ENCODE peak calls at places on chromosomes 11 and 22, in four cellular contexts. U, Y, T and L are unnamed samples.

GRCh38 chr11:111585371-111585770 is 16.9 kb upstream of the SIK2 start:
- DNase-seq in U (no peak), Y (no peak), T (no peak), L (no peak)

GRCh38 chr11:118606157-118606843 is 1.1 kb upstream of the PHLDB1 start:
- DNase-seq in U (no peak), Y (no peak), T (no peak), L (peak; percentile 75)

GRCh38 chr11:99513368-99513767 is 492.6 kb downstream of the CNTN5 start:
- DNase-seq in U (no peak), Y (no peak), T (no peak), L (no peak)

GRCh38 chr11:36362902-36363301 is 66.8 kb downstream of the PRR5L start:
- DNase-seq in U (no peak), Y (no peak), T (no peak), L (no peak)

GRCh38 chr11:123645576-123645975 is 8.8 kb downstream of the SCN3B start:
- DNase-seq in U (no peak), Y (no peak), T (no peak), L (no peak)

GRCh38 chr11:35927730-35928129 is 16.1 kb upstream of the LDLRAD3 start:
- DNase-seq in U (peak; percentile 21), Y (peak; percentile 87), T (peak; percentile 87), L (peak; percentile 71)

GRCh38 chr22:41746563-41747400 is 47.5 kb downstream of the MEI1 start:
- DNase-seq in U (peak; percentile 79), Y (peak; percentile 82), T (peak; percentile 59), L (peak; percentile 72)

GRCh38 chr22:30279389-30279788 is 9.9 kb downstream of the CASTOR1 start:
- DNase-seq in U (no peak), Y (no peak), T (peak; percentile 65), L (no peak)

GRCh38 chr11:111540114-111540920 is at the start of gene LAYN:
- DNase-seq in U (peak; percentile 22), Y (no peak), T (peak; percentile 56), L (no peak)

GRCh38 chr11:121478895-121479281 is 26.1 kb upstream of the SORL1-AS1 start:
- DNase-seq in U (no peak), Y (no peak), T (no peak), L (no peak)

GRCh38 chr22:32535531-32536190 is 61.0 kb downstream of the FBXO7 start:
- DNase-seq in U (no peak), Y (no peak), T (no peak), L (no peak)

GRCh38 chr22:40256501-40256900 is 78.8 kb downstream of the TNRC6B start:
- DNase-seq in U (no peak), Y (no peak), T (no peak), L (no peak)

GRCh38 chr11:130177782-130178181 is 18.2 kb downstream of the ST14 start:
- DNase-seq in U (no peak), Y (no peak), T (no peak), L (no peak)

GRCh38 chr11:2584434-2584811 is 115.4 kb downstream of the KCNQ1OT1 start:
- DNase-seq in U (no peak), Y (no peak), T (no peak), L (no peak)

GRCh38 chr11:11587122-11587521 is 34.7 kb downstream of the GALNT18 start:
- DNase-seq in U (no peak), Y (peak; percentile 22), T (no peak), L (no peak)

GRCh38 chr22:36348760-36349159 is 39.0 kb downstream of the MYH9 start:
- DNase-seq in U (no peak), Y (no peak), T (no peak), L (no peak)
- H3K4me1 ChIP-seq in U (peaks cover 35% of the 10 kb centered on the region), Y (peaks cover 37% of the 10 kb centered on the region), T (peaks cover 56% of the 10 kb centered on the region), L (peaks cover 39% of the 10 kb centered on the region)

GRCh38 chr22:31475778-31476177 is 13.9 kb downstream of the EIF4ENIF1 start:
- DNase-seq in U (no peak), Y (no peak), T (no peak), L (no peak)
- H3K36me3 ChIP-seq in U (no peaks in the 10 kb centered on the region), Y (peaks cover 10% of the 10 kb centered on the region), T (peaks cover 35% of the 10 kb centered on the region), L (no peaks in the 10 kb centered on the region)

DNA sequence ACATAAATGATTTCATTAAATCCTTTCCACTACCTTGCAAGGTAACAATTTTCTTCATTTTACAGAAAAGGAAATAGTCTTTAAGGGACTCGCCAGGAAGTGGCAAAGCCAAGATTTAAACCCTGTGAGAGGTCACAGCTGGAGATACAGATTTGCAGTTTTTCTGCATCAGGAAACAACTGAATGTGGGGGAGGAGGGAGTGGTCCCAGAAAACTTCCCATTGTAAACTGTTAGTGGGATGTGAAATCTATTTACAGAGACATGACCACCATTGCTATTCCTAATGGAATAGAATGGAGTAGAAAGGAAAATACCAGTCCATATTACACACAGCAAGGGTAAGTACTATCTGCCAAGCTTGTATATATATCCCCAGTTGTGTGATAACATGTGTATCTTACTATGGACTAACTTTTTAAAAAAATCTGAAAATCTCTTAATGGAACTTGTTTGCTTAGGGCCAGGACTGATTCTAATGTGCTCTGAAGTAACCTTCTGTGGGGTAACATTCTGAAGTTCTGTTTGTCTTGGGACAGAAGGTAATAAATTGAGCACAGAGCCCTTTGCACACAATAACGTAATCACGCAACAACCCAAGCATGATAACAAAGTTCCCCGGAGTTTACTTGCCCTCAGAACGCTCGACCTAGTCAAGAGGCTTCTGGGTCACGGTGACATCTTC is 10.9 kb upstream of the TSKU start:
- DNase-seq in U (no peak), Y (no peak), T (no peak), L (no peak)
- H3K4me1 ChIP-seq in U (peaks cover 40% of the 10 kb centered on the region), Y (peaks cover 7% of the 10 kb centered on the region), T (peaks cover 30% of the 10 kb centered on the region), L (peaks cover 9% of the 10 kb centered on the region)

GRCh38 chr11:65625628-65626342 is 10.2 kb downstream of the PCNX3 start:
- DNase-seq in U (peak; percentile 66), Y (peak; percentile 57), T (peak; percentile 62), L (peak; percentile 73)
- H3K36me3 ChIP-seq in U (peaks cover 24% of the 10 kb centered on the region), Y (peaks cover 10% of the 10 kb centered on the region), T (peaks cover 100% of the 10 kb centered on the region), L (peaks cover 40% of the 10 kb centered on the region)

GRCh38 chr11:131658952-131659351 is 288.5 kb downstream of the NTM start:
- DNase-seq in U (no peak), Y (no peak), T (no peak), L (no peak)
- H3K4me1 ChIP-seq in U (no peaks in the 10 kb centered on the region), Y (no peaks in the 10 kb centered on the region), T (no peaks in the 10 kb centered on the region), L (no peaks in the 10 kb centered on the region)

DNA sequence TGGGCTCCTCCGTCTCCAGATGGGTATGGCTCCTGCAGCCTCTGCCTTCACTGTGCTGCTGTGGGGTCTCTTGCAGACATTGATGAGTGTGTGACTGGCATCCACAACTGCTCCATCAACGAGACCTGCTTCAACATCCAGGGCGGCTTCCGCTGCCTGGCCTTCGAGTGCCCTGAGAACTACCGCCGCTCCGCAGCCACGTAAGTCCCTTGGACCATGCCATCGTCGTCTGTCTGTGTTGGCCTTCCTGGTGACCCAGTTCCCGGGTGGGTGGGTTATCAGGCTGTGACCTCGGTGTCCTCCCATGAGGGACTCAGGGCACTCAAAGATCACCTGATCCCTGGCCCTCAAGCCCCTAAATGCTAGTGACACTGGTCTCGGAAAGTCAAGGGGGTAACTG is 47.7 kb downstream of the FBLN1 start:
- DNase-seq in U (no peak), Y (no peak), T (no peak), L (no peak)
- H3K36me3 ChIP-seq in U (no peaks in the 10 kb centered on the region), Y (no peaks in the 10 kb centered on the region), T (no peaks in the 10 kb centered on the region), L (no peaks in the 10 kb centered on the region)